ENCODE peak calls at places on chromosome 14, in ten cellular contexts. K is stimulated activated CD8-positive, alpha-beta memory T cell treated with anti-CD3 and anti-CD28 coated beads, Interleukin-4, amount 100 ng/mL, for 1 hour; J is left lung; C is AG09309; D is activated CD8-positive, alpha-beta memory T cell treated with anti-CD3 and anti-CD28 coated beads, Interleukin-2, amount 50 U/mL, for 48 hours; W is ecto neural progenitor cell; F is NCI-H446; A is right cardiac atrium; I is epithelial cell of esophagus; O is GM19239. E is an unnamed sample.

GRCh38 chr14:76306131-76306530 is 69.8 kb upstream of the ESRRB start:
- DNase-seq in K (no peak), J (no peak), C (no peak), D (no peak), W (peak), F (no peak), A (no peak), I (no peak), O (no peak), E (no peak)

GRCh38 chr14:100159107-100159864 is at the start of gene DEGS2:
- DNase-seq in K (no peak), J (no peak), C (no peak), D (peak), W (peak), F (no peak), A (peak), I (peak), O (peak), E (no peak)

GRCh38 chr14:64249363-64249762 is 44.8 kb downstream of the ESR2 start:
- DNase-seq in K (no peak), J (no peak), C (no peak), D (no peak), W (no peak), F (no peak), A (no peak), I (no peak), O (no peak), E (no peak)

GRCh38 chr14:70640938-70641547 is 673 bp upstream of the TTC9 start:
- DNase-seq in K (no peak), J (no peak), C (no peak), D (peak), W (peak), F (peak), A (no peak), I (peak), O (peak), E (no peak)

GRCh38 chr14:72574687-72575086 is 319.2 kb downstream of the DPF3 start:
- DNase-seq in K (no peak), J (no peak), C (no peak), D (no peak), W (no peak), F (no peak), A (no peak), I (no peak), O (no peak), E (no peak)

GRCh38 chr14:50060871-50061663 is 55.3 kb downstream of the VCPKMT start:
- DNase-seq in K (no peak), J (peak), C (peak), D (peak), W (no peak), F (peak), A (peak), I (peak), O (no peak), E (no peak)

GRCh38 chr14:21071225-21072041 is 1.3 kb downstream of the ARHGEF40 start:
- DNase-seq in K (no peak), J (peak), C (peak), D (peak), W (peak), F (peak), A (peak), I (peak), O (peak), E (peak)

GRCh38 chr14:31229638-31230229 is 22.1 kb upstream of the HECTD1 start:
- DNase-seq in K (no peak), J (peak), C (peak), D (no peak), W (peak), F (peak), A (peak), I (peak), O (no peak), E (peak)

GRCh38 chr14:77053046-77053841 is 24.7 kb upstream of the IRF2BPL start:
- DNase-seq in K (peak), J (peak), C (no peak), D (peak), W (peak), F (peak), A (peak), I (peak), O (peak), E (no peak)

GRCh38 chr14:79383031-79383430 is 828.3 kb downstream of the DIO2 start:
- DNase-seq in K (no peak), J (no peak), C (no peak), D (no peak), W (no peak), F (peak), A (no peak), I (no peak), O (no peak), E (no peak)

GRCh38 chr14:79825046-79825521 is 386.2 kb downstream of the DIO2 start:
- DNase-seq in K (no peak), J (no peak), C (peak), D (no peak), W (no peak), F (peak), A (no peak), I (peak), O (no peak), E (no peak)

GRCh38 chr14:68759912-68760311 is 33.0 kb downstream of the ZFP36L1 start:
- DNase-seq in K (no peak), J (no peak), C (no peak), D (no peak), W (no peak), F (no peak), A (no peak), I (peak), O (no peak), E (no peak)

GRCh38 chr14:65961004-65961403 is 525.2 kb upstream of the CCDC196 start:
- DNase-seq in K (peak), J (no peak), C (no peak), D (peak), W (peak), F (peak), A (peak), I (peak), O (no peak), E (no peak)

GRCh38 chr14:51744372-51745150 is 92.9 kb downstream of the FRMD6 start:
- DNase-seq in K (no peak), J (no peak), C (no peak), D (no peak), W (no peak), F (no peak), A (no peak), I (no peak), O (no peak), E (no peak)

GRCh38 chr14:21096889-21097615 is 1.4 kb downstream of the ZNF219 start:
- DNase-seq in K (no peak), J (no peak), C (no peak), D (no peak), W (no peak), F (no peak), A (no peak), I (no peak), O (peak), E (no peak)

GRCh38 chr14:104803916-104804371 is 3.0 kb downstream of the ZBTB42 start:
- DNase-seq in K (no peak), J (no peak), C (no peak), D (no peak), W (no peak), F (no peak), A (peak), I (peak), O (no peak), E (no peak)

GRCh38 chr14:64718762-64719161 is 14.5 kb downstream of the PLEKHG3 start:
- DNase-seq in K (no peak), J (no peak), C (no peak), D (no peak), W (no peak), F (no peak), A (peak), I (no peak), O (no peak), E (no peak)

GRCh38 chr14:64844272-64844671 is 35.4 kb downstream of the SPTB start:
- DNase-seq in K (no peak), J (no peak), C (no peak), D (no peak), W (no peak), F (no peak), A (no peak), I (no peak), O (no peak), E (no peak)

GRCh38 chr14:34021096-34021495 is 70.2 kb upstream of the EGLN3 start:
- DNase-seq in K (no peak), J (no peak), C (no peak), D (no peak), W (no peak), F (no peak), A (no peak), I (no peak), O (no peak), E (peak)

GRCh38 chr14:35637269-35637668 is 103.3 kb downstream of the INSM2 start:
- DNase-seq in K (no peak), J (no peak), C (no peak), D (no peak), W (no peak), F (no peak), A (no peak), I (no peak), O (no peak), E (no peak)

GRCh38 chr14:90599339-90599738 is 202.5 kb downstream of the CALM1 start:
- DNase-seq in K (no peak), J (no peak), C (no peak), D (no peak), W (no peak), F (peak), A (no peak), I (no peak), O (no peak), E (no peak)

GRCh38 chr14:90513151-90514014 is 116.6 kb downstream of the CALM1 start:
- DNase-seq in K (no peak), J (peak), C (no peak), D (no peak), W (no peak), F (peak), A (peak), I (peak), O (no peak), E (peak)

GRCh38 chr14:99650189-99650588 is 5.3 kb downstream of the HHIPL1 start:
- DNase-seq in K (no peak), J (no peak), C (no peak), D (no peak), W (no peak), F (no peak), A (no peak), I (no peak), O (no peak), E (no peak)

GRCh38 chr14:55062517-55063351 is 11.3 kb downstream of the MAPK1IP1L start:
- DNase-seq in K (no peak), J (no peak), C (no peak), D (no peak), W (no peak), F (peak), A (peak), I (no peak), O (no peak), E (peak)